ENCODE peak calls at places on chromosomes 16 and 17, in seven cellular contexts. One of them, this sample, is unnamed.

GRCh38 chr16:70689035-70689969 is 3.4 kb upstream of the MTSS2 start:
- DNase-seq in AG04450: no peak
- DNase-seq in stimulated activated CD4-positive, alpha-beta T cell treated with anti-CD3 and anti-CD28 coated beads, TNF-alpha, amount 100 ng/mL, for 48 hours: no peak
- DNase-seq in activated naive CD4-positive, alpha-beta T cell: no peak
- DNase-seq in HTR-8/SVneo: no peak
- DNase-seq in Right ventricle myocardium superior: peak
- DNase-seq in NCI-H1092 treated with DMSO at 0.1 percent for 48 hours: no peak
- DNase-seq in this sample: no peak

GRCh38 chr17:63826468-63827001 is 696 bp upstream of the PSMC5 start:
- DNase-seq in NCI-H1092 treated with DMSO at 0.1 percent for 48 hours: peak
- DNase-seq in HTR-8/SVneo: peak
- DNase-seq in activated naive CD4-positive, alpha-beta T cell: no peak
- DNase-seq in stimulated activated CD4-positive, alpha-beta T cell treated with anti-CD3 and anti-CD28 coated beads, TNF-alpha, amount 100 ng/mL, for 48 hours: no peak
- DNase-seq in AG04450: no peak
- DNase-seq in Right ventricle myocardium superior: no peak
- DNase-seq in this sample: no peak

GRCh38 chr17:58317421-58318064 is 11.1 kb downstream of the TSPOAP1 start:
- DNase-seq in stimulated activated CD4-positive, alpha-beta T cell treated with anti-CD3 and anti-CD28 coated beads, TNF-alpha, amount 100 ng/mL, for 48 hours: peak
- DNase-seq in NCI-H1092 treated with DMSO at 0.1 percent for 48 hours: peak
- DNase-seq in AG04450: peak
- DNase-seq in activated naive CD4-positive, alpha-beta T cell: peak
- DNase-seq in Right ventricle myocardium superior: peak
- DNase-seq in HTR-8/SVneo: peak
- DNase-seq in this sample: no peak

GRCh38 chr16:278863-279366 is 1.5 kb upstream of the ARHGDIG start:
- DNase-seq in NCI-H1092 treated with DMSO at 0.1 percent for 48 hours: peak
- DNase-seq in activated naive CD4-positive, alpha-beta T cell: no peak
- DNase-seq in HTR-8/SVneo: peak
- DNase-seq in Right ventricle myocardium superior: no peak
- DNase-seq in stimulated activated CD4-positive, alpha-beta T cell treated with anti-CD3 and anti-CD28 coated beads, TNF-alpha, amount 100 ng/mL, for 48 hours: no peak
- DNase-seq in AG04450: no peak
- DNase-seq in this sample: peak

GRCh38 chr17:36463916-36464764 is 22.3 kb upstream of the ZNHIT3 start:
- DNase-seq in HTR-8/SVneo: peak
- DNase-seq in NCI-H1092 treated with DMSO at 0.1 percent for 48 hours: no peak
- DNase-seq in activated naive CD4-positive, alpha-beta T cell: peak
- DNase-seq in AG04450: no peak
- DNase-seq in stimulated activated CD4-positive, alpha-beta T cell treated with anti-CD3 and anti-CD28 coated beads, TNF-alpha, amount 100 ng/mL, for 48 hours: peak
- DNase-seq in Right ventricle myocardium superior: peak
- DNase-seq in this sample: no peak

GRCh38 chr17:65674246-65675045 is 113.0 kb upstream of the AXIN2 start:
- DNase-seq in AG04450: no peak
- DNase-seq in activated naive CD4-positive, alpha-beta T cell: no peak
- DNase-seq in HTR-8/SVneo: no peak
- DNase-seq in Right ventricle myocardium superior: no peak
- DNase-seq in NCI-H1092 treated with DMSO at 0.1 percent for 48 hours: no peak
- DNase-seq in stimulated activated CD4-positive, alpha-beta T cell treated with anti-CD3 and anti-CD28 coated beads, TNF-alpha, amount 100 ng/mL, for 48 hours: no peak
- DNase-seq in this sample: no peak

GRCh38 chr17:75998327-75998795 is 2.3 kb upstream of the CDK3 start:
- DNase-seq in activated naive CD4-positive, alpha-beta T cell: no peak
- DNase-seq in Right ventricle myocardium superior: no peak
- DNase-seq in HTR-8/SVneo: no peak
- DNase-seq in NCI-H1092 treated with DMSO at 0.1 percent for 48 hours: no peak
- DNase-seq in stimulated activated CD4-positive, alpha-beta T cell treated with anti-CD3 and anti-CD28 coated beads, TNF-alpha, amount 100 ng/mL, for 48 hours: no peak
- DNase-seq in AG04450: no peak
- DNase-seq in this sample: no peak

GRCh38 chr16:54862529-54862928 is 68.1 kb upstream of the IRX5 start:
- DNase-seq in activated naive CD4-positive, alpha-beta T cell: no peak
- DNase-seq in stimulated activated CD4-positive, alpha-beta T cell treated with anti-CD3 and anti-CD28 coated beads, TNF-alpha, amount 100 ng/mL, for 48 hours: no peak
- DNase-seq in AG04450: no peak
- DNase-seq in Right ventricle myocardium superior: no peak
- DNase-seq in NCI-H1092 treated with DMSO at 0.1 percent for 48 hours: peak
- DNase-seq in HTR-8/SVneo: no peak
- DNase-seq in this sample: no peak

GRCh38 chr17:79355186-79355585 is 255.7 kb downstream of the RBFOX3 start:
- DNase-seq in HTR-8/SVneo: no peak
- DNase-seq in AG04450: no peak
- DNase-seq in activated naive CD4-positive, alpha-beta T cell: no peak
- DNase-seq in Right ventricle myocardium superior: peak
- DNase-seq in NCI-H1092 treated with DMSO at 0.1 percent for 48 hours: no peak
- DNase-seq in stimulated activated CD4-positive, alpha-beta T cell treated with anti-CD3 and anti-CD28 coated beads, TNF-alpha, amount 100 ng/mL, for 48 hours: no peak
- DNase-seq in this sample: no peak

GRCh38 chr17:57941384-57942370 is 13.5 kb downstream of the CUEDC1 start:
- DNase-seq in activated naive CD4-positive, alpha-beta T cell: no peak
- DNase-seq in stimulated activated CD4-positive, alpha-beta T cell treated with anti-CD3 and anti-CD28 coated beads, TNF-alpha, amount 100 ng/mL, for 48 hours: no peak
- DNase-seq in AG04450: no peak
- DNase-seq in Right ventricle myocardium superior: no peak
- DNase-seq in HTR-8/SVneo: no peak
- DNase-seq in NCI-H1092 treated with DMSO at 0.1 percent for 48 hours: no peak
- DNase-seq in this sample: peak

GRCh38 chr17:72618018-72618509 is 474.4 kb downstream of the SLC39A11 start:
- DNase-seq in Right ventricle myocardium superior: no peak
- DNase-seq in AG04450: no peak
- DNase-seq in NCI-H1092 treated with DMSO at 0.1 percent for 48 hours: no peak
- DNase-seq in stimulated activated CD4-positive, alpha-beta T cell treated with anti-CD3 and anti-CD28 coated beads, TNF-alpha, amount 100 ng/mL, for 48 hours: no peak
- DNase-seq in HTR-8/SVneo: no peak
- DNase-seq in activated naive CD4-positive, alpha-beta T cell: no peak
- DNase-seq in this sample: peak

GRCh38 chr16:88957887-88958577 is 19.0 kb downstream of the CBFA2T3 start:
- DNase-seq in AG04450: no peak
- DNase-seq in HTR-8/SVneo: no peak
- DNase-seq in activated naive CD4-positive, alpha-beta T cell: no peak
- DNase-seq in Right ventricle myocardium superior: peak
- DNase-seq in stimulated activated CD4-positive, alpha-beta T cell treated with anti-CD3 and anti-CD28 coated beads, TNF-alpha, amount 100 ng/mL, for 48 hours: no peak
- DNase-seq in NCI-H1092 treated with DMSO at 0.1 percent for 48 hours: no peak
- DNase-seq in this sample: peak

GRCh38 chr16:25988089-25988488 is 296.3 kb downstream of the HS3ST4 start:
- DNase-seq in Right ventricle myocardium superior: no peak
- DNase-seq in activated naive CD4-positive, alpha-beta T cell: no peak
- DNase-seq in NCI-H1092 treated with DMSO at 0.1 percent for 48 hours: no peak
- DNase-seq in AG04450: no peak
- DNase-seq in stimulated activated CD4-positive, alpha-beta T cell treated with anti-CD3 and anti-CD28 coated beads, TNF-alpha, amount 100 ng/mL, for 48 hours: no peak
- DNase-seq in HTR-8/SVneo: no peak
- DNase-seq in this sample: no peak

GRCh38 chr17:76054112-76054476 is 18.2 kb downstream of the SRP68 start:
- DNase-seq in stimulated activated CD4-positive, alpha-beta T cell treated with anti-CD3 and anti-CD28 coated beads, TNF-alpha, amount 100 ng/mL, for 48 hours: no peak
- DNase-seq in NCI-H1092 treated with DMSO at 0.1 percent for 48 hours: no peak
- DNase-seq in activated naive CD4-positive, alpha-beta T cell: no peak
- DNase-seq in AG04450: no peak
- DNase-seq in HTR-8/SVneo: no peak
- DNase-seq in Right ventricle myocardium superior: no peak
- DNase-seq in this sample: no peak

GRCh38 chr16:73013974-73014373 is 34.0 kb downstream of the ZFHX3 start:
- DNase-seq in stimulated activated CD4-positive, alpha-beta T cell treated with anti-CD3 and anti-CD28 coated beads, TNF-alpha, amount 100 ng/mL, for 48 hours: no peak
- DNase-seq in Right ventricle myocardium superior: no peak
- DNase-seq in AG04450: no peak
- DNase-seq in activated naive CD4-positive, alpha-beta T cell: no peak
- DNase-seq in NCI-H1092 treated with DMSO at 0.1 percent for 48 hours: no peak
- DNase-seq in HTR-8/SVneo: no peak
- DNase-seq in this sample: no peak

GRCh38 chr16:49832177-49832576 is 23.7 kb downstream of the ZNF423 start:
- DNase-seq in HTR-8/SVneo: no peak
- DNase-seq in AG04450: no peak
- DNase-seq in Right ventricle myocardium superior: peak
- DNase-seq in activated naive CD4-positive, alpha-beta T cell: no peak
- DNase-seq in NCI-H1092 treated with DMSO at 0.1 percent for 48 hours: no peak
- DNase-seq in stimulated activated CD4-positive, alpha-beta T cell treated with anti-CD3 and anti-CD28 coated beads, TNF-alpha, amount 100 ng/mL, for 48 hours: no peak
- DNase-seq in this sample: no peak

GRCh38 chr17:30550512-30551273 is 73.5 kb downstream of the GOSR1 start:
- DNase-seq in NCI-H1092 treated with DMSO at 0.1 percent for 48 hours: no peak
- DNase-seq in stimulated activated CD4-positive, alpha-beta T cell treated with anti-CD3 and anti-CD28 coated beads, TNF-alpha, amount 100 ng/mL, for 48 hours: no peak
- DNase-seq in HTR-8/SVneo: peak
- DNase-seq in activated naive CD4-positive, alpha-beta T cell: no peak
- DNase-seq in AG04450: no peak
- DNase-seq in Right ventricle myocardium superior: no peak
- DNase-seq in this sample: peak

GRCh38 chr17:48543854-48544355 is 1.0 kb downstream of the HOXB2 start:
- DNase-seq in HTR-8/SVneo: no peak
- DNase-seq in NCI-H1092 treated with DMSO at 0.1 percent for 48 hours: no peak
- DNase-seq in stimulated activated CD4-positive, alpha-beta T cell treated with anti-CD3 and anti-CD28 coated beads, TNF-alpha, amount 100 ng/mL, for 48 hours: no peak
- DNase-seq in activated naive CD4-positive, alpha-beta T cell: peak
- DNase-seq in Right ventricle myocardium superior: no peak
- DNase-seq in AG04450: no peak
- DNase-seq in this sample: no peak

GRCh38 chr17:1481736-1482135 is 10.8 kb downstream of the MYO1C start:
- DNase-seq in NCI-H1092 treated with DMSO at 0.1 percent for 48 hours: no peak
- DNase-seq in activated naive CD4-positive, alpha-beta T cell: no peak
- DNase-seq in Right ventricle myocardium superior: peak
- DNase-seq in HTR-8/SVneo: no peak
- DNase-seq in AG04450: no peak
- DNase-seq in stimulated activated CD4-positive, alpha-beta T cell treated with anti-CD3 and anti-CD28 coated beads, TNF-alpha, amount 100 ng/mL, for 48 hours: no peak
- DNase-seq in this sample: no peak

GRCh38 chr17:76075364-76076099 is 951 bp downstream of the GALR2 start:
- DNase-seq in HTR-8/SVneo: no peak
- DNase-seq in Right ventricle myocardium superior: no peak
- DNase-seq in activated naive CD4-positive, alpha-beta T cell: no peak
- DNase-seq in stimulated activated CD4-positive, alpha-beta T cell treated with anti-CD3 and anti-CD28 coated beads, TNF-alpha, amount 100 ng/mL, for 48 hours: no peak
- DNase-seq in AG04450: no peak
- DNase-seq in NCI-H1092 treated with DMSO at 0.1 percent for 48 hours: no peak
- DNase-seq in this sample: no peak

This sample was measured in pons.